ENCODE peak calls at places on chromosomes 1 and 21, in eight cellular contexts. E is prostate gland, K is heart left ventricle, S is IMR-90, I is HCT116, R is uterus, G is ovary, X is sigmoid colon. W is an unnamed sample.
A peak's percentile ranks its signal among the peaks of the same experiment; 100 is the strongest.

GRCh38 chr1:27099154-27099903 is 55.6 kb downstream of the SLC9A1 start:
- DNase-seq in I (no peak), G (peak; percentile 78), S (peak; percentile 83), R (peak; percentile 80), X (no peak), E (no peak), K (peak; percentile 88), W (peak; percentile 53)

GRCh38 chr1:205777994-205778393 is 2.7 kb upstream of the RAB29 start:
- DNase-seq in S (no peak), X (no peak), R (no peak), E (no peak), K (no peak), I (no peak), G (no peak), W (no peak)

GRCh38 chr1:176691251-176692228 is 228.6 kb downstream of the PAPPA2 start:
- DNase-seq in R (no peak), S (peak; percentile 43), X (peak; percentile 69), E (peak; percentile 42), I (peak; percentile 47), K (peak; percentile 34), G (no peak), W (peak; percentile 64)

GRCh38 chr1:112818990-112819689 is 104.0 kb upstream of the PPM1J start:
- DNase-seq in I (no peak), E (no peak), S (peak; percentile 91), R (no peak), X (no peak), K (peak; percentile 42), G (no peak), W (no peak)

GRCh38 chr1:190124068-190124467 is 353.6 kb downstream of the BRINP3 start:
- DNase-seq in E (no peak), G (no peak), I (no peak), K (peak; percentile 5), S (peak; percentile 8), X (no peak), R (no peak), W (no peak)

GRCh38 chr1:17244826-17245740 is 3.8 kb upstream of the PADI3 start:
- DNase-seq in E (no peak), S (no peak), X (no peak), G (no peak), K (no peak), R (no peak), I (no peak), W (no peak)

GRCh38 chr1:43405219-43405875 is 15.6 kb downstream of the SZT2 start:
- DNase-seq in S (peak; percentile 58), X (no peak), R (no peak), K (no peak), G (no peak), E (no peak), I (no peak), W (no peak)

GRCh38 chr1:41365772-41366427 is 4.7 kb downstream of the FOXO6 start:
- DNase-seq in E (peak; percentile 64), R (no peak), X (no peak), K (peak; percentile 25), S (no peak), G (no peak), I (no peak), W (peak; percentile 38)

GRCh38 chr21:33374080-33374873 is 28.9 kb upstream of the IFNGR2 start:
- DNase-seq in R (no peak), S (peak; percentile 58), I (peak; percentile 53), E (peak; percentile 37), X (no peak), K (peak; percentile 58), G (peak; percentile 53), W (peak; percentile 67)

GRCh38 chr1:9843576-9843945 is 19.8 kb upstream of the CLSTN1 start:
- DNase-seq in G (no peak), E (peak; percentile 91), X (peak; percentile 58), I (no peak), K (no peak), R (no peak), S (no peak), W (no peak)

GRCh38 chr21:34567574-34567973 is 47.3 kb downstream of the RCAN1 start:
- DNase-seq in S (no peak), G (no peak), R (no peak), K (no peak), X (no peak), E (no peak), I (no peak), W (no peak)

GRCh38 chr1:20219991-20220390 is 33.7 kb upstream of the PLA2G2C start:
- DNase-seq in E (no peak), I (no peak), S (no peak), G (no peak), X (no peak), R (no peak), K (no peak), W (no peak)

GRCh38 chr1:30034627-30035521 is 688.5 kb downstream of the MATN1 start:
- DNase-seq in E (no peak), G (no peak), I (no peak), S (peak; percentile 5), X (no peak), K (no peak), R (no peak), W (no peak)

GRCh38 chr1:59541891-59542290 is 245.0 kb downstream of the FGGY start:
- DNase-seq in K (no peak), G (no peak), S (peak; percentile 35), I (no peak), X (no peak), R (no peak), E (no peak), W (no peak)

GRCh38 chr1:36109041-36109679 is 15.9 kb downstream of the COL8A2 start:
- DNase-seq in E (peak; percentile 65), K (no peak), I (no peak), G (no peak), S (peak; percentile 78), R (no peak), X (no peak), W (no peak)

GRCh38 chr1:70546726-70547125 is 135.7 kb downstream of the CTH start:
- DNase-seq in R (no peak), G (no peak), K (no peak), I (no peak), X (no peak), E (no peak), S (no peak), W (no peak)

GRCh38 chr1:2166254-2166653 is 28.3 kb downstream of the FAAP20 start:
- DNase-seq in E (no peak), G (no peak), S (no peak), I (no peak), R (no peak), X (no peak), K (no peak), W (no peak)

GRCh38 chr1:2166695-2167094 is 27.9 kb downstream of the FAAP20 start:
- DNase-seq in G (no peak), S (no peak), X (no peak), K (no peak), I (no peak), R (no peak), E (no peak), W (no peak)

GRCh38 chr1:2169200-2169836 is 25.3 kb downstream of the FAAP20 start:
- DNase-seq in I (no peak), K (no peak), R (no peak), E (no peak), S (no peak), X (no peak), G (no peak), W (no peak)

GRCh38 chr1:2168535-2168934 is 26.0 kb downstream of the FAAP20 start:
- DNase-seq in G (no peak), E (no peak), S (no peak), R (no peak), X (no peak), I (no peak), K (no peak), W (no peak)

GRCh38 chr1:2168090-2168489 is 26.5 kb downstream of the FAAP20 start:
- DNase-seq in G (no peak), K (no peak), R (no peak), I (no peak), X (no peak), E (no peak), S (no peak), W (no peak)
- H3K36me3 ChIP-seq in G (no peaks in the 10 kb centered on the region), K (no peaks in the 10 kb centered on the region), R (no peaks in the 10 kb centered on the region), I (peaks cover under 1% of the 10 kb centered on the region), X (no peaks in the 10 kb centered on the region), E (no peaks in the 10 kb centered on the region), S (no peaks in the 10 kb centered on the region), W (peaks cover 3% of the 10 kb centered on the region)

GRCh38 chr1:115191691-115192090 is 102.4 kb upstream of the TSPAN2 start:
- DNase-seq in X (no peak), K (no peak), I (no peak), E (no peak), R (no peak), S (no peak), G (no peak), W (no peak)

GRCh38 chr1:115193429-115193828 is 104.1 kb upstream of the TSPAN2 start:
- DNase-seq in G (no peak), X (no peak), E (no peak), K (no peak), I (no peak), R (no peak), S (no peak), W (no peak)

GRCh38 chr1:115190766-115191165 is 101.5 kb upstream of the TSPAN2 start:
- DNase-seq in G (no peak), R (no peak), X (no peak), S (peak; percentile 58), E (no peak), I (no peak), K (no peak), W (no peak)

GRCh38 chr1:115193026-115193425 is 103.7 kb upstream of the TSPAN2 start:
- DNase-seq in X (no peak), E (no peak), I (no peak), R (no peak), K (no peak), S (no peak), G (no peak), W (no peak)

DNA sequence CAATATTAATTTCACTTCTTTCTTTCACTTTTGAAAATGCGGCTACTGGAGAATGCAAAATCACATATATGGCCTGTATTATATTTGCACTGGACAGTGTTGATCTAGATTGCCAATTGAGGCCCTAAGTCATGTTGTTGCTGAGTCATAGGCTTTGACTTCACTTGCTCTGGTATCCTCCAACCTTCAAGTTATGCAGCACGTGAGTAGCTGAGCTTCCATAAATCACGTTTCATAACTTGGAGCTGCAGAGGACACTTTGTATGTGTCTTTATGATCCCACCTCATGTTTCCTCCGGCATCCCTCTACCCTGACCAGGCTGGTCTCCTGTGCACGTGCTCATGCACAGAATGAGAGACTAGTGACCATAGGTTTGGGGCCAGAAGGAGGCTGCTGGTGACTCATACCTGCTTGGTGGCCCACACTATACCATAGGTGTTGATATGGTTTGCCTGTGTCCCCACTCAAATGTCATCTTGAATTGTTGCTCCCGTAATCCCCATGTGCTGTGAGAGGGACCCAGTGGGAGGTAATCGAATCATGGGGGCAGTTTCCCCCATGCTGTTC is 103.0 kb upstream of the TSPAN2 start:
- DNase-seq in G (no peak), K (no peak), E (no peak), I (no peak), R (no peak), X (no peak), S (peak; percentile 36), W (no peak)
- H3K4me1 ChIP-seq in G (peaks cover 5% of the 10 kb centered on the region), K (peaks cover 4% of the 10 kb centered on the region), E (no peaks in the 10 kb centered on the region), I (peaks cover 11% of the 10 kb centered on the region), R (no peaks in the 10 kb centered on the region), X (no peaks in the 10 kb centered on the region), S (peaks cover 17% of the 10 kb centered on the region), W (no peaks in the 10 kb centered on the region)

GRCh38 chr1:62725255-62725654 is 37.1 kb upstream of the DOCK7 start:
- DNase-seq in K (no peak), I (no peak), G (no peak), X (no peak), R (no peak), E (no peak), S (peak; percentile 94), W (no peak)
- TF ChIP-seq POLR2A in K (no peak), I (no peak), G (no peak), X (no peak), R (no peak), E (no peak), S (no peak), W (no peak)

GRCh38 chr21:46568562-46568961 is 36.3 kb downstream of the S100B start:
- DNase-seq in S (no peak), R (no peak), X (no peak), E (no peak), K (no peak), I (no peak), G (no peak), W (no peak)
- H3K36me3 ChIP-seq in S (peaks cover 53% of the 10 kb centered on the region), R (no peaks in the 10 kb centered on the region), X (peaks cover 11% of the 10 kb centered on the region), E (no peaks in the 10 kb centered on the region), K (peaks cover 90% of the 10 kb centered on the region), I (peaks cover 29% of the 10 kb centered on the region), G (no peaks in the 10 kb centered on the region), W (peaks cover 25% of the 10 kb centered on the region)

W was measured in body of pancreas.